ENCODE peak calls at places on chromosomes 16 and 17, in six cellular contexts. Y is SK-MEL-5, F is foreskin fibroblast, T is Calu3, K is COR-L47, U is HS-5. P is an unnamed sample.
A peak's percentile ranks its signal among the peaks of the same experiment; 100 is the strongest.

GRCh38 chr17:49198206-49198605 is 12.2 kb downstream of the GNGT2 start:
- DNase-seq in Y (no peak), F (no peak), T (no peak), K (no peak), U (no peak), P (no peak)

GRCh38 chr17:71080937-71081336 is 911.6 kb downstream of the KCNJ2 start:
- DNase-seq in Y (no peak), F (no peak), T (no peak), K (no peak), U (no peak), P (no peak)

GRCh38 chr16:49281843-49282642 is 405 bp upstream of the CBLN1 start:
- DNase-seq in Y (peak; percentile 86), F (peak; percentile 58), T (no peak), K (peak; percentile 84), U (no peak), P (no peak)

GRCh38 chr17:46782250-46782953 is 36.1 kb downstream of the WNT3 start:
- DNase-seq in Y (peak; percentile 59), F (no peak), T (peak; percentile 80), K (no peak), U (no peak), P (peak; percentile 35)

GRCh38 chr17:59366040-59366757 is 34.7 kb downstream of the YPEL2 start:
- DNase-seq in Y (no peak), F (no peak), T (no peak), K (no peak), U (no peak), P (peak; percentile 63)

GRCh38 chr16:626787-627457 is 3.9 kb upstream of the WFIKKN1 start:
- DNase-seq in Y (no peak), F (peak; percentile 94), T (no peak), K (no peak), U (peak; percentile 69), P (peak; percentile 85)

GRCh38 chr17:51200295-51200694 is 34.1 kb downstream of the NME2 start:
- DNase-seq in Y (no peak), F (no peak), T (no peak), K (no peak), U (no peak), P (no peak)

GRCh38 chr16:2528161-2529060 is 2.8 kb downstream of the CEMP1 start:
- DNase-seq in Y (no peak), F (no peak), T (no peak), K (no peak), U (no peak), P (no peak)

GRCh38 chr17:48513097-48513496 is 17.7 kb downstream of the HOXB1 start:
- DNase-seq in Y (no peak), F (no peak), T (no peak), K (no peak), U (no peak), P (no peak)

P was measured in SJSA1.